ENCODE peak calls at places on chromosome 17, in four cellular contexts. One of them, this sample, is unnamed.

GRCh38 chr17:64778367-64779290 is 116.5 kb upstream of the SMURF2 start:
- DNase-seq in AG08395: no peak
- DNase-seq in Calu3: no peak
- DNase-seq in stimulated activated CD8-positive, alpha-beta memory T cell treated with anti-CD3 and anti-CD28 coated beads, Interleukin-15, amount 100 ng/mL, for 24 hours: no peak
- DNase-seq in this sample: peak; percentile 41

GRCh38 chr17:66190738-66191606 is 961 bp downstream of the CEP112 start:
- DNase-seq in stimulated activated CD8-positive, alpha-beta memory T cell treated with anti-CD3 and anti-CD28 coated beads, Interleukin-15, amount 100 ng/mL, for 24 hours: no peak
- DNase-seq in AG08395: peak; percentile 44
- DNase-seq in Calu3: no peak
- DNase-seq in this sample: no peak

GRCh38 chr17:83198366-83199341 is 119.2 kb downstream of the METRNL start:
- DNase-seq in Calu3: no peak
- DNase-seq in AG08395: no peak
- DNase-seq in stimulated activated CD8-positive, alpha-beta memory T cell treated with anti-CD3 and anti-CD28 coated beads, Interleukin-15, amount 100 ng/mL, for 24 hours: no peak
- DNase-seq in this sample: peak; percentile 16

GRCh38 chr17:8420041-8420934 is 15.4 kb upstream of the NDEL1 start:
- DNase-seq in Calu3: no peak
- DNase-seq in stimulated activated CD8-positive, alpha-beta memory T cell treated with anti-CD3 and anti-CD28 coated beads, Interleukin-15, amount 100 ng/mL, for 24 hours: no peak
- DNase-seq in AG08395: peak; percentile 35
- DNase-seq in this sample: no peak

GRCh38 chr17:80498242-80498919 is 22.0 kb upstream of the NPTX1 start:
- DNase-seq in AG08395: peak; percentile 67
- DNase-seq in Calu3: no peak
- DNase-seq in stimulated activated CD8-positive, alpha-beta memory T cell treated with anti-CD3 and anti-CD28 coated beads, Interleukin-15, amount 100 ng/mL, for 24 hours: no peak
- DNase-seq in this sample: no peak

GRCh38 chr17:30796016-30796415 is 28.5 kb downstream of the CRLF3 start:
- DNase-seq in stimulated activated CD8-positive, alpha-beta memory T cell treated with anti-CD3 and anti-CD28 coated beads, Interleukin-15, amount 100 ng/mL, for 24 hours: no peak
- DNase-seq in AG08395: no peak
- DNase-seq in Calu3: no peak
- DNase-seq in this sample: no peak

GRCh38 chr17:41777579-41778188 is 8.8 kb downstream of the JUP start:
- DNase-seq in stimulated activated CD8-positive, alpha-beta memory T cell treated with anti-CD3 and anti-CD28 coated beads, Interleukin-15, amount 100 ng/mL, for 24 hours: no peak
- DNase-seq in AG08395: peak; percentile 88
- DNase-seq in Calu3: peak; percentile 50
- DNase-seq in this sample: no peak

GRCh38 chr17:35117984-35118383 is 1.7 kb downstream of the RAD51D start:
- DNase-seq in Calu3: no peak
- DNase-seq in stimulated activated CD8-positive, alpha-beta memory T cell treated with anti-CD3 and anti-CD28 coated beads, Interleukin-15, amount 100 ng/mL, for 24 hours: no peak
- DNase-seq in AG08395: peak; percentile 38
- DNase-seq in this sample: no peak

GRCh38 chr17:10574324-10574723 is 24.9 kb upstream of the MYH2 start:
- DNase-seq in Calu3: no peak
- DNase-seq in stimulated activated CD8-positive, alpha-beta memory T cell treated with anti-CD3 and anti-CD28 coated beads, Interleukin-15, amount 100 ng/mL, for 24 hours: no peak
- DNase-seq in AG08395: no peak
- DNase-seq in this sample: no peak

GRCh38 chr17:1933875-1934715 is 91.0 kb downstream of the RTN4RL1 start:
- DNase-seq in stimulated activated CD8-positive, alpha-beta memory T cell treated with anti-CD3 and anti-CD28 coated beads, Interleukin-15, amount 100 ng/mL, for 24 hours: no peak
- DNase-seq in AG08395: no peak
- DNase-seq in Calu3: no peak
- DNase-seq in this sample: no peak

GRCh38 chr17:39928868-39929651 is 1.5 kb downstream of the LRRC3C start:
- DNase-seq in stimulated activated CD8-positive, alpha-beta memory T cell treated with anti-CD3 and anti-CD28 coated beads, Interleukin-15, amount 100 ng/mL, for 24 hours: no peak
- DNase-seq in AG08395: peak; percentile 85
- DNase-seq in Calu3: no peak
- DNase-seq in this sample: no peak

GRCh38 chr17:5693821-5694220 is 109.5 kb upstream of the NLRP1 start:
- DNase-seq in Calu3: no peak
- DNase-seq in stimulated activated CD8-positive, alpha-beta memory T cell treated with anti-CD3 and anti-CD28 coated beads, Interleukin-15, amount 100 ng/mL, for 24 hours: no peak
- DNase-seq in AG08395: no peak
- DNase-seq in this sample: no peak

GRCh38 chr17:21375757-21376584 is at the start of gene KCNJ12:
- DNase-seq in stimulated activated CD8-positive, alpha-beta memory T cell treated with anti-CD3 and anti-CD28 coated beads, Interleukin-15, amount 100 ng/mL, for 24 hours: no peak
- DNase-seq in AG08395: peak; percentile 39
- DNase-seq in Calu3: no peak
- DNase-seq in this sample: no peak

GRCh38 chr17:33284022-33284421 is 9.1 kb downstream of the ASIC2 start:
- DNase-seq in AG08395: peak; percentile 74
- DNase-seq in stimulated activated CD8-positive, alpha-beta memory T cell treated with anti-CD3 and anti-CD28 coated beads, Interleukin-15, amount 100 ng/mL, for 24 hours: no peak
- DNase-seq in Calu3: peak; percentile 31
- DNase-seq in this sample: no peak

GRCh38 chr17:64160378-64160777 is 30.4 kb upstream of the ERN1 start:
- DNase-seq in AG08395: peak; percentile 83
- DNase-seq in Calu3: no peak
- DNase-seq in stimulated activated CD8-positive, alpha-beta memory T cell treated with anti-CD3 and anti-CD28 coated beads, Interleukin-15, amount 100 ng/mL, for 24 hours: no peak
- DNase-seq in this sample: no peak

GRCh38 chr17:76496464-76496863 is 4.8 kb downstream of the RHBDF2 start:
- DNase-seq in stimulated activated CD8-positive, alpha-beta memory T cell treated with anti-CD3 and anti-CD28 coated beads, Interleukin-15, amount 100 ng/mL, for 24 hours: no peak
- DNase-seq in AG08395: no peak
- DNase-seq in Calu3: no peak
- DNase-seq in this sample: no peak

GRCh38 chr17:21036361-21036881 is 6.4 kb downstream of the USP22 start:
- DNase-seq in AG08395: no peak
- DNase-seq in stimulated activated CD8-positive, alpha-beta memory T cell treated with anti-CD3 and anti-CD28 coated beads, Interleukin-15, amount 100 ng/mL, for 24 hours: no peak
- DNase-seq in Calu3: no peak
- DNase-seq in this sample: no peak

GRCh38 chr17:44627513-44627912 is 28.8 kb upstream of the MEIOC start:
- DNase-seq in Calu3: no peak
- DNase-seq in AG08395: no peak
- DNase-seq in stimulated activated CD8-positive, alpha-beta memory T cell treated with anti-CD3 and anti-CD28 coated beads, Interleukin-15, amount 100 ng/mL, for 24 hours: no peak
- DNase-seq in this sample: no peak

GRCh38 chr17:62892069-62892675 is 73.9 kb upstream of the TANC2 start:
- DNase-seq in Calu3: no peak
- DNase-seq in AG08395: no peak
- DNase-seq in stimulated activated CD8-positive, alpha-beta memory T cell treated with anti-CD3 and anti-CD28 coated beads, Interleukin-15, amount 100 ng/mL, for 24 hours: no peak
- DNase-seq in this sample: no peak

GRCh38 chr17:82367724-82368524 is 3.6 kb upstream of the UTS2R start:
- DNase-seq in Calu3: no peak
- DNase-seq in AG08395: no peak
- DNase-seq in stimulated activated CD8-positive, alpha-beta memory T cell treated with anti-CD3 and anti-CD28 coated beads, Interleukin-15, amount 100 ng/mL, for 24 hours: no peak
- DNase-seq in this sample: no peak